ENCODE peak calls at places on chromosome 6, in eight cellular contexts. I is memory B cell; V is germinal center; F is stimulated activated CD4-positive, alpha-beta T cell treated with anti-CD3 and anti-CD28 coated beads, Interleukin-2, amount 100 ng/mL, for 48 hours; Z is NT2/D1; G is brain microvascular endothelial cell; H is activated CD4-positive, CD25-positive, alpha-beta regulatory T cell; O is naive thymus-derived CD8-positive, alpha-beta T cell. Q is an unnamed sample.

GRCh38 chr6:78867370-78868040 is at the start of gene IRAK1BP1:
- DNase-seq in I (peak), V (peak), F (peak), Z (peak), G (peak), H (peak), O (peak), Q (peak)

GRCh38 chr6:29967379-29968010 is 25.2 kb downstream of the HLA-A start:
- DNase-seq in I (no peak), V (no peak), F (no peak), Z (no peak), G (no peak), H (no peak), O (no peak), Q (no peak)

GRCh38 chr6:113055998-113056397 is 708.9 kb downstream of the RFPL4B start:
- DNase-seq in I (no peak), V (no peak), F (no peak), Z (no peak), G (no peak), H (no peak), O (no peak), Q (no peak)

GRCh38 chr6:21754891-21755290 is 161.3 kb downstream of the SOX4 start:
- DNase-seq in I (no peak), V (no peak), F (no peak), Z (no peak), G (peak), H (no peak), O (no peak), Q (no peak)

GRCh38 chr6:158057213-158057987 is 75.7 kb downstream of the SYNJ2 start:
- DNase-seq in I (no peak), V (no peak), F (peak), Z (no peak), G (peak), H (no peak), O (no peak), Q (no peak)

GRCh38 chr6:14762077-14762476 is 483.8 kb upstream of the JARID2 start:
- DNase-seq in I (no peak), V (no peak), F (no peak), Z (no peak), G (no peak), H (no peak), O (no peak), Q (no peak)

GRCh38 chr6:42552380-42552779 is 11.4 kb upstream of the UBR2 start:
- DNase-seq in I (no peak), V (no peak), F (no peak), Z (no peak), G (no peak), H (no peak), O (no peak), Q (no peak)

GRCh38 chr6:119234941-119235340 is 114.6 kb downstream of the MAN1A1 start:
- DNase-seq in I (no peak), V (no peak), F (no peak), Z (no peak), G (no peak), H (no peak), O (no peak), Q (no peak)

GRCh38 chr6:164188861-164189260 is 774.3 kb downstream of the QKI start:
- DNase-seq in I (no peak), V (no peak), F (no peak), Z (no peak), G (no peak), H (no peak), O (no peak), Q (no peak)

GRCh38 chr6:169455470-169455869 is 201.8 kb upstream of the THBS2 start:
- DNase-seq in I (no peak), V (no peak), F (no peak), Z (no peak), G (no peak), H (no peak), O (no peak), Q (no peak)

GRCh38 chr6:135675862-135676261 is 175.6 kb upstream of the PDE7B start:
- DNase-seq in I (peak), V (peak), F (peak), Z (peak), G (peak), H (no peak), O (peak), Q (peak)

GRCh38 chr6:133408543-133408942 is 167.4 kb downstream of the EYA4 start:
- DNase-seq in I (no peak), V (no peak), F (no peak), Z (no peak), G (no peak), H (no peak), O (no peak), Q (no peak)

GRCh38 chr6:113596477-113596876 is 260.7 kb upstream of the MARCKS start:
- DNase-seq in I (no peak), V (no peak), F (no peak), Z (no peak), G (no peak), H (no peak), O (no peak), Q (no peak)

GRCh38 chr6:28335564-28336283 is at the start of gene ZSCAN31:
- DNase-seq in I (peak), V (peak), F (peak), Z (peak), G (peak), H (peak), O (peak), Q (peak)

GRCh38 chr6:4804095-4804494 is 27.9 kb downstream of the CDYL start:
- DNase-seq in I (no peak), V (no peak), F (no peak), Z (no peak), G (peak), H (no peak), O (no peak), Q (no peak)

GRCh38 chr6:63759605-63760004 is 124.0 kb downstream of the PHF3 start:
- DNase-seq in I (no peak), V (no peak), F (no peak), Z (no peak), G (no peak), H (no peak), O (no peak), Q (no peak)

GRCh38 chr6:16683524-16684194 is 77.6 kb downstream of the ATXN1 start:
- DNase-seq in I (no peak), V (no peak), F (no peak), Z (no peak), G (peak), H (no peak), O (no peak), Q (no peak)

GRCh38 chr6:138691595-138692057 is 81.9 kb upstream of the CCDC28A start:
- DNase-seq in I (no peak), V (no peak), F (no peak), Z (no peak), G (peak), H (no peak), O (no peak), Q (no peak)

GRCh38 chr6:79713701-79714322 is 82.7 kb downstream of the SH3BGRL2 start:
- DNase-seq in I (no peak), V (peak), F (peak), Z (peak), G (peak), H (no peak), O (peak), Q (peak)

GRCh38 chr6:12715437-12715836 is 1.1 kb upstream of the PHACTR1 start:
- DNase-seq in I (no peak), V (no peak), F (no peak), Z (no peak), G (no peak), H (no peak), O (no peak), Q (no peak)

GRCh38 chr6:7196019-7196402 is 88.2 kb downstream of the RREB1 start:
- DNase-seq in I (no peak), V (no peak), F (no peak), Z (no peak), G (no peak), H (no peak), O (no peak), Q (no peak)

GRCh38 chr6:84763397-84764331 is 734 bp downstream of the TBX18 start:
- DNase-seq in I (no peak), V (no peak), F (no peak), Z (no peak), G (peak), H (no peak), O (no peak), Q (no peak)

GRCh38 chr6:106315765-106316375 is 9.7 kb downstream of the ATG5 start:
- DNase-seq in I (no peak), V (no peak), F (no peak), Z (no peak), G (peak), H (no peak), O (no peak), Q (no peak)